ENCODE peak calls at places on chromosomes 6 and 20, in five cellular contexts. J is cardiac fibroblast, O is NCI-H774, U is mesenchymal stem cell, L is NCI-H226. I is an unnamed sample.

GRCh38 chr6:49636368-49637332 is at the start of gene RHAG:
- DNase-seq in J (no peak), U (no peak), L (no peak), O (no peak), I (no peak)

GRCh38 chr6:134584809-134585528 is 267.1 kb upstream of the SGK1 start:
- DNase-seq in U (peak), L (peak), J (no peak), O (peak), I (no peak)

GRCh38 chr6:30900863-30901417 is 7.1 kb upstream of the GTF2H4 start:
- DNase-seq in L (no peak), J (no peak), O (no peak), U (no peak), I (no peak)

GRCh38 chr6:27592481-27593199 is 119.7 kb upstream of the ZNF184 start:
- DNase-seq in J (peak), U (peak), L (peak), O (peak), I (peak)

GRCh38 chr6:158894192-158894591 is 75.0 kb upstream of the EZR start:
- DNase-seq in U (peak), J (peak), O (no peak), L (peak), I (peak)

GRCh38 chr6:43896474-43896873 is 126.5 kb downstream of the VEGFA start:
- DNase-seq in L (no peak), U (no peak), O (no peak), J (no peak), I (no peak)

GRCh38 chr20:25459916-25460590 is 52.6 kb downstream of the GINS1 start:
- DNase-seq in J (no peak), U (no peak), L (no peak), O (no peak), I (no peak)

GRCh38 chr20:51480507-51481270 is 61.8 kb downstream of the NFATC2 start:
- DNase-seq in O (no peak), J (no peak), U (no peak), L (no peak), I (no peak)

GRCh38 chr20:40963505-40963845 is 65.1 kb upstream of the TOP1 start:
- DNase-seq in L (no peak), O (no peak), U (no peak), J (no peak), I (no peak)

GRCh38 chr6:31664790-31665500 is at the start of gene GPANK1:
- DNase-seq in U (peak), O (peak), L (peak), J (peak), I (peak)

GRCh38 chr20:48760403-48760889 is 67.4 kb downstream of the PREX1 start:
- DNase-seq in L (peak), U (no peak), J (peak), O (no peak), I (peak)

GRCh38 chr6:147285087-147285855 is 81.1 kb downstream of the STXBP5 start:
- DNase-seq in J (peak), O (peak), U (peak), L (no peak), I (peak)